ENCODE peak calls at places on chromosomes 4 and X, in four cellular contexts. One of them, this sample, is unnamed.
A peak's percentile ranks its signal among the peaks of the same experiment; 100 is the strongest.

GRCh38 chr4:109751852-109752251 is 22.0 kb upstream of the PLA2G12A start:
- DNase-seq in H1: no peak
- DNase-seq in K562: no peak
- DNase-seq in GM12878: no peak
- DNase-seq in this sample: no peak

GRCh38 chr4:78131403-78131802 is 74.3 kb downstream of the FRAS1 start:
- DNase-seq in K562: no peak
- DNase-seq in GM12878: no peak
- DNase-seq in H1: no peak
- DNase-seq in this sample: no peak

GRCh38 chrX:110671068-110671803 is 124.4 kb downstream of the CHRDL1 start:
- DNase-seq in GM12878: peak; percentile 8
- DNase-seq in H1: no peak
- DNase-seq in K562: no peak
- DNase-seq in this sample: no peak

GRCh38 chr4:114600066-114600552 is 1.5 kb downstream of the UGT8 start:
- DNase-seq in H1: no peak
- DNase-seq in K562: no peak
- DNase-seq in GM12878: no peak
- DNase-seq in this sample: no peak

GRCh38 chr4:122762520-122762919 is 30.0 kb downstream of the BBS12 start:
- DNase-seq in K562: no peak
- DNase-seq in H1: no peak
- DNase-seq in GM12878: no peak
- DNase-seq in this sample: peak; percentile 18

GRCh38 chrX:129659137-129659536 is 4.4 kb upstream of the APLN start:
- DNase-seq in H1: no peak
- DNase-seq in GM12878: no peak
- DNase-seq in K562: no peak
- DNase-seq in this sample: no peak

GRCh38 chr4:47528651-47529050 is 43.6 kb downstream of the ATP10D start:
- DNase-seq in K562: no peak
- DNase-seq in H1: no peak
- DNase-seq in GM12878: no peak
- DNase-seq in this sample: no peak

GRCh38 chrX:46407753-46408130 is 137.5 kb downstream of the ZNF674 start:
- DNase-seq in K562: no peak
- DNase-seq in H1: no peak
- DNase-seq in GM12878: no peak
- DNase-seq in this sample: no peak

GRCh38 chrX:140766024-140766611 is 56.6 kb downstream of the LINC00632 start:
- DNase-seq in K562: peak; percentile 28
- DNase-seq in H1: peak; percentile 53
- DNase-seq in GM12878: no peak
- DNase-seq in this sample: peak; percentile 27

GRCh38 chr4:164136181-164136616 is 617.7 kb upstream of the SMIM31 start:
- DNase-seq in H1: no peak
- DNase-seq in K562: no peak
- DNase-seq in GM12878: no peak
- DNase-seq in this sample: no peak

GRCh38 chr4:78372282-78372988 is 179.1 kb upstream of the ANXA3 start:
- DNase-seq in GM12878: no peak
- DNase-seq in H1: no peak
- DNase-seq in K562: no peak
- DNase-seq in this sample: no peak

GRCh38 chrX:1418901-1419544 is 27.1 kb upstream of the SLC25A6 start:
- DNase-seq in K562: no peak
- DNase-seq in GM12878: no peak
- DNase-seq in H1: no peak
- DNase-seq in this sample: no peak

GRCh38 chr4:11623726-11624037 is 195.0 kb upstream of the HS3ST1 start:
- DNase-seq in GM12878: no peak
- DNase-seq in K562: no peak
- DNase-seq in H1: no peak
- DNase-seq in this sample: no peak
- TF ChIP-seq SRF in GM12878: no peak
- TF ChIP-seq SRF in K562: no peak
- TF ChIP-seq SRF in H1: no peak
- TF ChIP-seq SRF in this sample: no peak

GRCh38 chr4:11397819-11398610 is 30.7 kb downstream of the HS3ST1 start:
- DNase-seq in GM12878: no peak
- DNase-seq in K562: no peak
- DNase-seq in H1: no peak
- DNase-seq in this sample: no peak
- TF ChIP-seq SP1 in GM12878: no peak
- TF ChIP-seq SP1 in K562: no peak
- TF ChIP-seq SP1 in H1: no peak
- TF ChIP-seq SP1 in this sample: no peak

DNA sequence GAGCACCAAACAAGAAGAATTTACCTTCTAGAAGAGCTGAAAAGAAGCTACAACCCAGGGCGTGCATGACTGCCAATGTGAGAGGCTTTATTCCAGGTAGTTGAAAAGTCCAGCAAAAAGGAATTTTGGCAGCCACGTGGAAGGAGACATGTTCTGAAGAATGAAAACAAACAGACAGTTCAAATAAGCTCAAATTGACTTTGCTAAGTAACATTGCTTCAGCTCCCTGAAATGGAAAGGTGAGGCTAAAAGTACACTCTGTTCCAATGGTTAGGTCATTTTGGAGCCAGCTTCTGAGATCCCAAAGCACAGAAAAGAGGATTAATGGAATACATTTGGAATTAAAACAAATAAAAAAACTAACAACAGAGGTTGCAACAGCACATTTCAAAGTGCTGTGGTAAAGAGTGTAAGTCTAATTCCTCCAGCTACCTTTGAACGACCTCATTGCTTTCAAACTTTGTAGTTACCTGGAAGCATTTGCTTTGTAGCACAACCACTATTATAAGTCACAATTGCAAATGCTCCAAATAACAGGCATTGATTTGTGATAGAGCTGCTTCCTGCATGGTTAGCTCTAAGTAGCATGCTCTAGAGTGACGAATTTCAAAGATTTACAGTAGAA is 405.3 kb upstream of the EDA2R start:
- DNase-seq in GM12878: no peak
- DNase-seq in H1: no peak
- DNase-seq in K562: no peak
- DNase-seq in this sample: no peak
- TF ChIP-seq CBX5 in GM12878: no peak
- TF ChIP-seq CBX5 in H1: no peak
- TF ChIP-seq CBX5 in K562: no peak
- TF ChIP-seq CBX5 in this sample: no peak

DNA sequence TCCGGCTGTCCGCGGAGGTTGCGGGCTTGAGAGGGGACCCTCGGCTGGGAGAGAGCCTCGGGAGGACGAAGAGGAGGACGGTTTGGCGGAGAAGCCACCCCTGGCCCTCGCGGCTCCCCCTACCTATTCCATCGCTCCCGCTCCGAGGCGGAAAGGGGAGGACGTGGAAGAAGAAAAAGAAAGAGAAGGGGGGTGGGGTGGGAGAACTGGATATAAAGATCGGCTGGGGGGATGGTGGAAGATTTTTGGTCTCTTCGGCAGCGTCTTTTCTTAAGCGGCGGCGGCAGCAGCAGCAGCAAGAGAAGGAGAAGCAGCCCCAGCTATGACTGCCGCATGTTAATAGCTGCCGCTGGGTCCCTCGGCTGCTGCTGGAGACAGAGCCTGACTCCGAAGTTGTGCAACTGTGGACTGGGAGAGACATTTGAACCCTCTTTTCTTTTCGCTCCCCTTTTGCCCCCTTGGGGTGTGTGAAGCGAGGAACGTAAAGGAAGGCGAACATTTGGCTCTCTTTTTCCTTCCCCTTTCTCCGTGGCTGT is 933 bp downstream of the ADGRL3 start:
- DNase-seq in GM12878: no peak
- DNase-seq in K562: no peak
- DNase-seq in H1: peak; percentile 62
- DNase-seq in this sample: no peak
- TF ChIP-seq SRF in GM12878: no peak
- TF ChIP-seq SRF in K562: no peak
- TF ChIP-seq SRF in H1: no peak
- TF ChIP-seq SRF in this sample: no peak

GRCh38 chr4:118865091-118865708 is 23.5 kb upstream of the SYNPO2 start:
- DNase-seq in K562: no peak
- DNase-seq in GM12878: no peak
- DNase-seq in H1: no peak
- DNase-seq in this sample: peak; percentile 56
- TF ChIP-seq SP1 in K562: no peak
- TF ChIP-seq SP1 in GM12878: no peak
- TF ChIP-seq SP1 in H1: peak; percentile 14
- TF ChIP-seq SP1 in this sample: no peak

DNA sequence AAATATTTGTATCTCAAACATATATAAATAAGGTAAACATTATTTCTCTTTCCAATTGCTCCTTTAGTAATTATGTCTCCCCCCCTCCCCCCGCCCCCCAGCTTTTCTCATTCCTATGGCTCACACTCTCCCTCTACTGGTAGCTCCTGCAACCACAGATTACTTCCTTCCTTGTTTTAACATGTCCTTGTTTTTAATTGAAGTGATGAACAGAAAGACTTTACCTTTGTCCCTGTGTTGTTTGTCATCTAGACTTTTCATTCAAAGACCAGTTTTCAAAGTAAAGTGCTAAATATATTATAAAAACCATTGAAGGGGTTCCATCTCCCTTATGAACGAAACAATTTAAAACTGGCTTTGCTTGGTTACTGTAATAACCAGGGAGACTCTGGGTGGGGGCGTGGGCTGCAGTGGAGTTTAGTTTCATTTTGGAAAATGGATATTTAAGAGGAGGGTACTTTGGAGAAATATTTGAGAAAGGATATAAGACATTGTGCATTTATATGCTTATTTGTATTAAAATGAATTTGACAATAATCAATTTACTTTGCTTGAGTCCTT is 352.9 kb downstream of the RAPGEF2 start:
- DNase-seq in K562: peak; percentile 68
- DNase-seq in H1: no peak
- DNase-seq in GM12878: no peak
- DNase-seq in this sample: peak; percentile 49
- TF ChIP-seq CBX5 in K562: no peak
- TF ChIP-seq CBX5 in H1: no peak
- TF ChIP-seq CBX5 in GM12878: no peak
- TF ChIP-seq CBX5 in this sample: no peak

DNA sequence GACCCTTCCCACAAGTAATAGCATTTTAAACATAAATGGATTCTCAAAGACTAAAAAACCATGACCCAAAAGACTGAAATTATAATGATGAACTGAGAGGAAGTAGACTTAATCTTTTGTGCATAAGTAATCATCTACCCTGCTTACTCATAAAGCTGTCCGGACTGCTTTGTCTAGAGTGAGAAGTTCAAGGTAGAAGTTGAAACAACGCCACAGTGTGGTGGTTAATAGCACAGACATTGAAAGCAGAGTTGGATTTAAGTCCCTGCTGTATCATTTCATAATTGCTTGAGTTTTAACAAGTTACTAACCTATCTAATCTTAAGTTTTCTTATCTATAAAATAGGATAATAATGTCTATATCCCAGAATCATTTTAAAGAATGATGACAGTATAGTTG is 346.5 kb downstream of the CENPC start:
- DNase-seq in K562: no peak
- DNase-seq in H1: no peak
- DNase-seq in GM12878: no peak
- DNase-seq in this sample: no peak
- TF ChIP-seq SRF in K562: no peak
- TF ChIP-seq SRF in H1: no peak
- TF ChIP-seq SRF in GM12878: no peak
- TF ChIP-seq SRF in this sample: no peak

GRCh38 chr4:88106205-88106604 is 52.2 kb downstream of the ABCG2 start:
- DNase-seq in H1: no peak
- DNase-seq in GM12878: no peak
- DNase-seq in K562: no peak
- DNase-seq in this sample: no peak
- TF ChIP-seq SP1 in H1: no peak
- TF ChIP-seq SP1 in GM12878: no peak
- TF ChIP-seq SP1 in K562: no peak
- TF ChIP-seq SP1 in this sample: no peak

GRCh38 chr4:41713768-41714167 is 34.8 kb downstream of the PHOX2B start:
- DNase-seq in K562: no peak
- DNase-seq in GM12878: no peak
- DNase-seq in H1: no peak
- DNase-seq in this sample: no peak
- TF ChIP-seq CBX5 in K562: no peak
- TF ChIP-seq CBX5 in GM12878: no peak
- TF ChIP-seq CBX5 in H1: no peak
- TF ChIP-seq CBX5 in this sample: no peak